ENCODE peak calls at places on chromosomes 4 and X, in ten cellular contexts. V, I, J, C, W, S, L, E, Z and O are unnamed samples.

GRCh38 chr4:53943345-53944085 is 120.9 kb downstream of the CHIC2 start:
- DNase-seq in V (no peak), I (peak; percentile 85), J (no peak), C (no peak), W (peak; percentile 68), S (no peak), L (no peak), E (no peak), Z (no peak), O (no peak)

GRCh38 chr4:189304179-189304578 is 636.5 kb upstream of the FRG1 start:
- DNase-seq in V (no peak), I (no peak), J (no peak), C (no peak), W (no peak), S (no peak), L (no peak), E (no peak), Z (no peak), O (no peak)

GRCh38 chrX:137151403-137151802 is 117.6 kb upstream of the GPR101 start:
- DNase-seq in V (no peak), I (no peak), J (no peak), C (no peak), W (no peak), S (no peak), L (no peak), E (no peak), Z (no peak), O (no peak)

GRCh38 chrX:132488092-132488749 is 617 bp downstream of the MBNL3 start:
- DNase-seq in V (no peak), I (peak; percentile 68), J (peak; percentile 57), C (no peak), W (peak; percentile 20), S (no peak), L (no peak), E (no peak), Z (no peak), O (no peak)

GRCh38 chrX:31543565-31544125 is 471.8 kb upstream of the FTHL17 start:
- DNase-seq in V (no peak), I (no peak), J (no peak), C (no peak), W (no peak), S (no peak), L (no peak), E (no peak), Z (no peak), O (no peak)

GRCh38 chr4:118989098-118990080 is 100.7 kb downstream of the SYNPO2 start:
- DNase-seq in V (no peak), I (peak; percentile 96), J (no peak), C (peak; percentile 97), W (peak; percentile 100), S (no peak), L (no peak), E (no peak), Z (no peak), O (no peak)

GRCh38 chr4:41203169-41203568 is 11.2 kb downstream of the APBB2 start:
- DNase-seq in V (no peak), I (peak; percentile 65), J (no peak), C (no peak), W (peak; percentile 40), S (no peak), L (no peak), E (no peak), Z (no peak), O (no peak)

GRCh38 chr4:109411964-109412363 is 21.7 kb upstream of the SEC24B start:
- DNase-seq in V (no peak), I (no peak), J (no peak), C (no peak), W (no peak), S (peak; percentile 24), L (no peak), E (no peak), Z (no peak), O (no peak)

GRCh38 chr4:74682567-74683359 is 111.6 kb downstream of the BTC start:
- DNase-seq in V (no peak), I (peak; percentile 94), J (no peak), C (peak; percentile 72), W (peak; percentile 97), S (no peak), L (no peak), E (no peak), Z (no peak), O (no peak)

GRCh38 chrX:122579521-122579920 is 604.6 kb upstream of the GRIA3 start:
- DNase-seq in V (no peak), I (peak; percentile 58), J (no peak), C (peak; percentile 34), W (peak; percentile 55), S (no peak), L (no peak), E (no peak), Z (no peak), O (no peak)

GRCh38 chr4:147447820-147448219 is 33.1 kb upstream of the EDNRA start:
- DNase-seq in V (no peak), I (no peak), J (no peak), C (no peak), W (no peak), S (no peak), L (no peak), E (no peak), Z (no peak), O (no peak)

GRCh38 chr4:20195071-20195885 is 56.4 kb upstream of the SLIT2 start:
- DNase-seq in V (no peak), I (peak; percentile 64), J (no peak), C (no peak), W (peak; percentile 60), S (no peak), L (no peak), E (no peak), Z (no peak), O (no peak)

GRCh38 chr4:48372272-48372671 is 30.9 kb downstream of the SLAIN2 start:
- DNase-seq in V (no peak), I (no peak), J (no peak), C (no peak), W (no peak), S (no peak), L (no peak), E (no peak), Z (no peak), O (no peak)

GRCh38 chrX:133606990-133607389 is 191.7 kb upstream of the GPC4 start:
- DNase-seq in V (no peak), I (no peak), J (no peak), C (no peak), W (no peak), S (no peak), L (no peak), E (no peak), Z (no peak), O (no peak)

GRCh38 chr4:24126776-24127175 is 236.9 kb upstream of the PPARGC1A start:
- DNase-seq in V (no peak), I (no peak), J (no peak), C (no peak), W (no peak), S (no peak), L (no peak), E (no peak), Z (no peak), O (no peak)

GRCh38 chr4:147737623-147738022 is 5.7 kb downstream of the ARHGAP10 start:
- DNase-seq in V (no peak), I (no peak), J (no peak), C (no peak), W (no peak), S (no peak), L (no peak), E (no peak), Z (no peak), O (no peak)

GRCh38 chrX:33211356-33212254 is at the start of gene DMD:
- DNase-seq in V (no peak), I (no peak), J (no peak), C (peak; percentile 21), W (no peak), S (peak; percentile 36), L (no peak), E (no peak), Z (no peak), O (peak; percentile 3)

GRCh38 chr4:5921074-5921473 is 28.2 kb upstream of the CRMP1 start:
- DNase-seq in V (no peak), I (peak; percentile 19), J (no peak), C (no peak), W (no peak), S (no peak), L (no peak), E (no peak), Z (no peak), O (no peak)

GRCh38 chrX:147733369-147733768 is 178.3 kb upstream of the FMR1 start:
- DNase-seq in V (no peak), I (no peak), J (no peak), C (no peak), W (no peak), S (no peak), L (no peak), E (no peak), Z (no peak), O (no peak)

GRCh38 chr4:1819816-1820215 is 26.7 kb downstream of the FGFR3 start:
- DNase-seq in V (no peak), I (no peak), J (no peak), C (no peak), W (no peak), S (no peak), L (no peak), E (no peak), Z (no peak), O (no peak)

GRCh38 chr4:156660470-156660869 is 311.1 kb downstream of the PDGFC start:
- DNase-seq in V (no peak), I (no peak), J (no peak), C (no peak), W (no peak), S (no peak), L (no peak), E (no peak), Z (no peak), O (no peak)